ENCODE peak calls at places on chromosome 3, in four cellular contexts. D is H1, J is K562, F is GM12878. C is an unnamed sample.

GRCh38 chr3:107985496-107985895 is 105.3 kb downstream of the CD47 start:
- DNase-seq in D (no peak), J (no peak), F (peak; percentile 13), C (no peak)

GRCh38 chr3:98733055-98733777 is 29.9 kb upstream of the ST3GAL6 start:
- DNase-seq in D (no peak), J (no peak), F (no peak), C (peak; percentile 12)

GRCh38 chr3:65669163-65669875 is 369.4 kb downstream of the MAGI1 start:
- DNase-seq in D (no peak), J (no peak), F (no peak), C (peak; percentile 81)

GRCh38 chr3:139537325-139537724 is 2.2 kb downstream of the RBP1 start:
- DNase-seq in D (no peak), J (no peak), F (no peak), C (peak; percentile 49)

GRCh38 chr3:55207744-55208143 is 279.4 kb downstream of the WNT5A start:
- DNase-seq in D (no peak), J (no peak), F (no peak), C (no peak)

GRCh38 chr3:45163481-45163880 is 17.3 kb upstream of the CDCP1 start:
- DNase-seq in D (no peak), J (no peak), F (no peak), C (no peak)

GRCh38 chr3:67685499-67685898 is 31.1 kb upstream of the SUCLG2 start:
- DNase-seq in D (no peak), J (no peak), F (peak; percentile 66), C (no peak)

GRCh38 chr3:81554348-81554747 is 207.1 kb downstream of the GBE1 start:
- DNase-seq in D (no peak), J (no peak), F (no peak), C (peak; percentile 43)

GRCh38 chr3:114411811-114412803 is 118.3 kb downstream of the TIGIT start:
- DNase-seq in D (no peak), J (no peak), F (no peak), C (peak; percentile 47)

GRCh38 chr3:71528816-71529215 is 54.7 kb downstream of the FOXP1 start:
- DNase-seq in D (no peak), J (no peak), F (no peak), C (no peak)

GRCh38 chr3:46668116-46668515 is 25.4 kb downstream of the ALS2CL start:
- DNase-seq in D (no peak), J (no peak), F (no peak), C (no peak)

GRCh38 chr3:143731776-143732175 is 116.5 kb downstream of the SLC9A9 start:
- DNase-seq in D (no peak), J (no peak), F (no peak), C (no peak)
- TF ChIP-seq HDAC6 in D (no peak), J (no peak), F (no peak), C (no peak)

GRCh38 chr3:59734061-59734460 is 684.2 kb upstream of the CFAP20DC start:
- DNase-seq in D (no peak), J (no peak), F (no peak), C (no peak)
- TF ChIP-seq HDAC6 in D (no peak), J (no peak), F (no peak), C (no peak)

GRCh38 chr3:125219261-125219701 is 6.7 kb upstream of the SLC12A8 start:
- DNase-seq in D (no peak), J (no peak), F (no peak), C (no peak)
- TF ChIP-seq HDAC6 in D (no peak), J (no peak), F (no peak), C (no peak)

GRCh38 chr3:196617256-196617655 is 22.2 kb upstream of the NRROS start:
- DNase-seq in D (no peak), J (no peak), F (no peak), C (no peak)

GRCh38 chr3:196609343-196609775 is 30.1 kb upstream of the NRROS start:
- DNase-seq in D (peak; percentile 73), J (peak; percentile 95), F (peak; percentile 68), C (peak; percentile 64)

GRCh38 chr3:196609815-196610515 is 29.5 kb upstream of the NRROS start:
- DNase-seq in D (no peak), J (no peak), F (no peak), C (no peak)

GRCh38 chr3:196608693-196609092 is 30.8 kb upstream of the NRROS start:
- DNase-seq in D (no peak), J (no peak), F (no peak), C (no peak)

GRCh38 chr3:196611761-196612483 is 27.6 kb upstream of the NRROS start:
- DNase-seq in D (no peak), J (peak; percentile 53), F (no peak), C (no peak)
- TF ChIP-seq HDAC6 in D (no peak), J (no peak), F (no peak), C (no peak)

GRCh38 chr3:197305854-197306253 is 7.4 kb upstream of the DLG1 start:
- DNase-seq in D (no peak), J (no peak), F (peak; percentile 75), C (no peak)
- TF ChIP-seq HDAC6 in D (no peak), J (no peak), F (no peak), C (no peak)

GRCh38 chr3:9298236-9298635 is 48.8 kb upstream of the SRGAP3 start:
- DNase-seq in D (no peak), J (no peak), F (no peak), C (no peak)
- TF ChIP-seq HDAC6 in D (no peak), J (no peak), F (no peak), C (no peak)

GRCh38 chr3:90010341-90010740 is 902.9 kb downstream of the EPHA3 start:
- DNase-seq in D (no peak), J (no peak), F (no peak), C (no peak)
- TF ChIP-seq HDAC6 in D (no peak), J (no peak), F (no peak), C (no peak)

GRCh38 chr3:152320201-152320617 is 51.5 kb downstream of the MBNL1 start:
- DNase-seq in D (no peak), J (peak; percentile 61), F (no peak), C (no peak)
- TF ChIP-seq HDAC6 in D (no peak), J (no peak), F (no peak), C (no peak)

DNA sequence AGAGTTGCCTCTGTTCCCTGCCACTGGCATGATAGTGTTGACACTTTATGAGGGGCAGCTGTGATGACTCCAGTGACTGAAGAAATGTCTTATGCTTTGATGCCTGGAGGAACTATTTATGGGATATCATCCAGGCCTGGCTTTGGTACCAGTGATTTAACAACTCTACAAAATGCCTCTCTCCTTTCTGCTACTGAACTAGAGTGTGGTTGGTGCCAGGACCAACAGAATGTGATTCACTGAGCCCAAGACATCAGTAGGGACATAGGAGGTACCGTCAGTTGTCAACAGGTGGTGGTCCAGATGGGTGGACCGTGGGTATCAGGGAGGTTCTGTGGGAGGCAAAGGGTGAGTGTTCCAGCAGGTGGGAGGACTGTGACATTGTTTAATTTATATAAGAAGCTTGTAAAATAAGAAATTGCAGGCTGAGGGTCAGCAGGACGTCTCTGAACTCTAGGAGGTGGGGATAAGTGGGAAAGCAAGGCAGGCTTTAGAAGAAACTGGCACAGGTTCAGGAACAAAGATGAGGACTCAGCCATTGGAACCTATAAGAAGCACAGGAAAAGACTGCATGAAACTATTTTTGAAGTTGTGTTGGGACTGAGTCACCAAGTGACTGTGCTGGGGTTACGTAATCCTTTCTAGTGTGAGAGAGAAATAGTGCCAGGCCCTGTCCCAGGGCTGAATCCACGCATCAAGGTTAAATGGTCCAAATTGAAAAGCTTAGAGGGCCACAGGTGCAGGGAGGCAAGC is 28.5 kb upstream of the SLC7A14 start:
- DNase-seq in D (no peak), J (no peak), F (no peak), C (no peak)
- TF ChIP-seq HDAC6 in D (no peak), J (no peak), F (no peak), C (no peak)

C was measured in HepG2.